ENCODE peak calls at places on chromosomes 3 and 15, in four cellular contexts. Z is stomach, E is breast epithelium, N is H1. J is an unnamed sample.

GRCh38 chr3:139611540-139611939 is 66.2 kb downstream of the NMNAT3 start:
- DNase-seq in Z (no peak), E (no peak), N (no peak), J (no peak)

GRCh38 chr3:186598108-186598784 is 14.6 kb upstream of the AHSG start:
- DNase-seq in N (no peak), E (no peak), Z (no peak), J (no peak)

GRCh38 chr15:72532991-72533601 is 59.0 kb downstream of the ARIH1 start:
- DNase-seq in N (no peak), Z (no peak), E (no peak), J (no peak)

GRCh38 chr3:45597581-45597980 is 3.0 kb downstream of the LIMD1 start:
- DNase-seq in Z (no peak), E (no peak), N (no peak), J (peak; percentile 53)

GRCh38 chr3:119700269-119700919 is 2.4 kb upstream of the CFAP91 start:
- DNase-seq in Z (no peak), E (no peak), N (no peak), J (no peak)

GRCh38 chr3:191068946-191069813 is 129.9 kb upstream of the OSTN start:
- DNase-seq in Z (no peak), E (no peak), N (no peak), J (no peak)

GRCh38 chr3:78812166-78812565 is 955.6 kb downstream of the ROBO1 start:
- DNase-seq in N (no peak), E (no peak), Z (no peak), J (no peak)

GRCh38 chr3:49135499-49135898 is 2.6 kb upstream of the LAMB2 start:
- DNase-seq in N (no peak), Z (no peak), E (no peak), J (no peak)

GRCh38 chr15:64571857-64572291 is 111.5 kb downstream of the ZNF609 start:
- DNase-seq in Z (peak; percentile 50), E (no peak), N (no peak), J (no peak)

GRCh38 chr15:77940548-77940947 is 137.0 kb downstream of the TBC1D2B start:
- DNase-seq in Z (no peak), E (no peak), N (no peak), J (no peak)

GRCh38 chr3:151971814-151972579 is 98.6 kb downstream of the SUCNR1 start:
- DNase-seq in E (no peak), Z (peak; percentile 45), N (no peak), J (no peak)

GRCh38 chr3:101900736-101901135 is 51.4 kb downstream of the NFKBIZ start:
- DNase-seq in Z (no peak), N (no peak), E (no peak), J (no peak)

GRCh38 chr3:64445318-64446300 is 220.3 kb upstream of the PRICKLE2 start:
- DNase-seq in E (no peak), Z (peak; percentile 60), N (peak; percentile 54), J (no peak)

GRCh38 chr3:70861234-70861633 is 548.8 kb upstream of the MDFIC2 start:
- DNase-seq in N (no peak), Z (no peak), E (no peak), J (no peak)

GRCh38 chr3:188339410-188340295 is 185.7 kb downstream of the LPP start:
- DNase-seq in Z (no peak), N (no peak), E (no peak), J (no peak)

GRCh38 chr3:55897573-55898224 is 410.6 kb upstream of the WNT5A start:
- DNase-seq in N (no peak), E (no peak), Z (no peak), J (no peak)

GRCh38 chr15:68820205-68820588 is 498 bp downstream of the ANP32A start:
- DNase-seq in N (no peak), E (no peak), Z (peak; percentile 46), J (peak; percentile 92)

GRCh38 chr15:85149460-85150129 is 167.9 kb downstream of the PDE8A start:
- DNase-seq in N (no peak), E (no peak), Z (no peak), J (no peak)

GRCh38 chr15:85751731-85752421 is 42.8 kb downstream of the KLHL25 start:
- DNase-seq in E (peak; percentile 7), Z (peak; percentile 17), N (no peak), J (peak; percentile 67)

GRCh38 chr3:144900366-144900765 is 928.7 kb downstream of the DIPK2A start:
- DNase-seq in Z (no peak), N (no peak), E (no peak), J (no peak)

GRCh38 chr3:159929181-159929893 is 59.3 kb upstream of the IL12A start:
- DNase-seq in N (no peak), Z (no peak), E (no peak), J (no peak)

GRCh38 chr3:71863563-71864190 is 78.7 kb upstream of the PROK2 start:
- DNase-seq in Z (no peak), N (no peak), E (no peak), J (no peak)

GRCh38 chr3:148739720-148740119 is 42.0 kb downstream of the AGTR1 start:
- DNase-seq in N (no peak), E (no peak), Z (no peak), J (no peak)

GRCh38 chr3:12135029-12135634 is 23.6 kb downstream of the TIMP4 start:
- DNase-seq in Z (peak; percentile 81), N (peak; percentile 17), E (peak; percentile 75), J (peak; percentile 91)

GRCh38 chr3:148998715-148999413 is 7.5 kb downstream of the GYG1 start:
- DNase-seq in Z (no peak), E (no peak), N (no peak), J (no peak)

GRCh38 chr15:69098688-69099087 is 61.7 kb upstream of the GLCE start:
- DNase-seq in Z (no peak), N (no peak), E (no peak), J (no peak)

GRCh38 chr3:39502838-39503145 is 35.3 kb downstream of the MOBP start:
- DNase-seq in Z (no peak), N (no peak), E (no peak), J (no peak)

GRCh38 chr15:91023720-91024119 is 1.3 kb upstream of the VPS33B start:
- DNase-seq in N (no peak), E (no peak), Z (no peak), J (no peak)

GRCh38 chr3:151306168-151306810 is 10.3 kb downstream of the GPR87 start:
- DNase-seq in N (no peak), E (no peak), Z (no peak), J (no peak)

GRCh38 chr3:20622304-20622703 is 436.3 kb upstream of the SGO1 start:
- DNase-seq in Z (no peak), E (no peak), N (no peak), J (no peak)

GRCh38 chr15:93025625-93025982 is 63.4 kb downstream of the RGMA start:
- DNase-seq in N (no peak), Z (no peak), E (no peak), J (no peak)

GRCh38 chr15:43218908-43219706 is 1.7 kb downstream of the EPB42 start:
- DNase-seq in Z (no peak), N (no peak), E (peak; percentile 77), J (no peak)

GRCh38 chr3:64687781-64688515 is at the start of gene ADAMTS9:
- DNase-seq in E (peak; percentile 51), N (no peak), Z (peak; percentile 42), J (peak; percentile 82)

GRCh38 chr15:100124936-100125626 is 216.7 kb downstream of the ADAMTS17 start:
- DNase-seq in N (no peak), Z (no peak), E (no peak), J (no peak)

GRCh38 chr3:4588410-4588809 is 95.3 kb downstream of the ITPR1 start:
- DNase-seq in N (no peak), E (no peak), Z (no peak), J (no peak)

GRCh38 chr3:79815478-79815877 is 47.7 kb upstream of the ROBO1 start:
- DNase-seq in N (no peak), E (no peak), Z (no peak), J (no peak)

GRCh38 chr3:21747376-21747775 is 3.6 kb downstream of the ZNF385D start:
- DNase-seq in E (no peak), N (no peak), Z (no peak), J (no peak)

GRCh38 chr15:37088436-37088835 is 11.9 kb downstream of the MEIS2 start:
- DNase-seq in Z (no peak), N (no peak), E (no peak), J (no peak)

GRCh38 chr15:37084602-37085001 is 15.7 kb downstream of the MEIS2 start:
- DNase-seq in N (no peak), Z (no peak), E (no peak), J (no peak)

GRCh38 chr15:37086521-37086920 is 13.8 kb downstream of the MEIS2 start:
- DNase-seq in E (no peak), N (no peak), Z (no peak), J (no peak)

GRCh38 chr15:37086120-37086519 is 14.2 kb downstream of the MEIS2 start:
- DNase-seq in Z (no peak), N (no peak), E (no peak), J (no peak)

DNA sequence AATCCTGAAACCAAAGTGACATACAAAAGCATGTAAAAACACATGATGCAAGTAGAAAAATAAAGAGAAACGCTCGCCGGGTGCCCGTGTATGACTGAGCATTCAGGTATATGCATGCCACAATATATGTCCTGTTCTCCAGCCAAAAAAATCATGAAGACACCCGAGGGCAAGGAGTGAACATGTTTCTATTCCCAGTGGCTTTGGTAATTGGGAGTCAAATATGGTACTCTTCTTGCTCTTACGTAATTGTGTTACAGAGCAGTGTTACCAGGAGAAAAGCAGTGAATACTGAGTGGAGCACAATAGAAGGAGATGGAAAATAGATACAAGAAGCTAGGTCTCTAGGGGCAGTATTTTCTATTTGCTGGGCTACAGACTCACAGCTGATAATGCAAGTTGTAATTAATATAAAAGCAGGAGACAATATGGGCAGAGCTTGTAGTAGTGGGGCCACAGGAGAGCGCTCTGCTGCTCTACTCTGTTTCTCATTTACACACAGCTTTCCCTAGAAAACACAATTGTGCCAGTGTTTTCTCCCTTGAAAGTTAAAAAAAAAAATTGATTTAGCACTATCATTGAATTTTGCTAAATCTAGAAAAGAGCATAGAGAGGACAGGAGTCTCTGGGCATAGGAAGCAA is 13.2 kb downstream of the MEIS2 start:
- DNase-seq in N (no peak), E (no peak), Z (no peak), J (no peak)
- H3K36me3 ChIP-seq in N (no peaks in the 10 kb centered on the region), E (no peaks in the 10 kb centered on the region), Z (peaks cover 29% of the 10 kb centered on the region), J (no peaks in the 10 kb centered on the region)

GRCh38 chr15:74199293-74199645 is 3.3 kb downstream of the STRA6 start:
- DNase-seq in E (no peak), N (no peak), Z (no peak), J (no peak)
- H3K4me3 ChIP-seq in E (no peak overlapping the region), N (no peak overlapping the region), Z (no peak overlapping the region), J (no peak overlapping the region)

DNA sequence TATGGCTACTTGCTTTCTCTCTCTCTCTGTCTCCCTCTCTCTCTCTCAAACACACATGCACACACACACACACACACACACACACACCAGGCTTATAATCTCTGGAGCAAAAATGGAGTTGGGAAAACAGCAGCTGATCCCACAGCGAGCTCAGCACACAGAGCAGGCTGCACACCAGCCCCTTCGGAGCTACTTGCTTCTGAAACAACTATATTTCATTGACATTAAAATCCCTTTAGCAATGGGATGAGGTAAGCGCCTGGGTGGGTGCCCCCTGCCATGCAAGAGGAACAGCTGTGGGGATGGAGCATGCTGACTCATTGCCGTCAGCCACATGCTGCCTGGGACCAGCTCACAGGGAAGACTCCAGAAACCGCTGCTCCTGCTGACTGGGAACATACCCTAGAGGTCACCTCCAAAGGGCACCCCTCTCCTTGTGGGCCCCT is 45.7 kb downstream of the B3GNT5 start:
- DNase-seq in N (no peak), Z (no peak), E (no peak), J (peak; percentile 84)
- TF ChIP-seq POLR2AphosphoS5 in N (no peak), Z (no peak), E (no peak), J (no peak)

GRCh38 chr15:73572296-73572695 is 60.9 kb downstream of the NPTN start:
- DNase-seq in E (no peak), Z (no peak), N (no peak), J (no peak)
- H3K36me3 ChIP-seq in E (no peaks in the 10 kb centered on the region), Z (peaks cover 90% of the 10 kb centered on the region), N (peaks cover 23% of the 10 kb centered on the region), J (no peaks in the 10 kb centered on the region)

GRCh38 chr3:167305340-167305739 is 74.8 kb downstream of the ZBBX start:
- DNase-seq in Z (no peak), E (no peak), N (no peak), J (no peak)
- H3K4me3 ChIP-seq in Z (no peak overlapping the region), E (no peak overlapping the region), N (no peak overlapping the region), J (no peak overlapping the region)